ENCODE peak calls at places on chromosome 16, in eight cellular contexts. One of them, this sample, is unnamed.

GRCh38 chr16:88494335-88495154 is 41.5 kb downstream of the ZFPM1 start:
- DNase-seq in astrocyte of the spinal cord: no peak
- DNase-seq in T-helper 1 cell: no peak
- DNase-seq in stimulated activated CD4-positive, alpha-beta T cell treated with anti-CD3 and anti-CD28 coated beads, Interleukin-2, amount 100 ng/mL, for 48 hours: no peak
- DNase-seq in lower lobe of right lung: no peak
- DNase-seq in effector CD4-positive, alpha-beta T cell: no peak
- DNase-seq in RCC 7860: no peak
- DNase-seq in skeletal muscle cell: no peak
- DNase-seq in this sample: no peak

GRCh38 chr16:74743668-74744299 is 30.8 kb downstream of the FA2H start:
- DNase-seq in astrocyte of the spinal cord: peak
- DNase-seq in T-helper 1 cell: no peak
- DNase-seq in stimulated activated CD4-positive, alpha-beta T cell treated with anti-CD3 and anti-CD28 coated beads, Interleukin-2, amount 100 ng/mL, for 48 hours: no peak
- DNase-seq in lower lobe of right lung: peak
- DNase-seq in effector CD4-positive, alpha-beta T cell: no peak
- DNase-seq in RCC 7860: peak
- DNase-seq in skeletal muscle cell: peak
- DNase-seq in this sample: peak

GRCh38 chr16:56356276-56357241 is 68.8 kb downstream of the AMFR start:
- DNase-seq in astrocyte of the spinal cord: peak
- DNase-seq in T-helper 1 cell: peak
- DNase-seq in stimulated activated CD4-positive, alpha-beta T cell treated with anti-CD3 and anti-CD28 coated beads, Interleukin-2, amount 100 ng/mL, for 48 hours: peak
- DNase-seq in lower lobe of right lung: peak
- DNase-seq in effector CD4-positive, alpha-beta T cell: peak
- DNase-seq in RCC 7860: peak
- DNase-seq in skeletal muscle cell: peak
- DNase-seq in this sample: peak

GRCh38 chr16:24999088-24999670 is 16.0 kb downstream of the ARHGAP17 start:
- DNase-seq in astrocyte of the spinal cord: no peak
- DNase-seq in T-helper 1 cell: no peak
- DNase-seq in stimulated activated CD4-positive, alpha-beta T cell treated with anti-CD3 and anti-CD28 coated beads, Interleukin-2, amount 100 ng/mL, for 48 hours: no peak
- DNase-seq in lower lobe of right lung: no peak
- DNase-seq in effector CD4-positive, alpha-beta T cell: no peak
- DNase-seq in RCC 7860: no peak
- DNase-seq in skeletal muscle cell: no peak
- DNase-seq in this sample: no peak

GRCh38 chr16:56257260-56257659 is 66.0 kb downstream of the GNAO1 start:
- DNase-seq in astrocyte of the spinal cord: no peak
- DNase-seq in T-helper 1 cell: no peak
- DNase-seq in stimulated activated CD4-positive, alpha-beta T cell treated with anti-CD3 and anti-CD28 coated beads, Interleukin-2, amount 100 ng/mL, for 48 hours: no peak
- DNase-seq in lower lobe of right lung: no peak
- DNase-seq in effector CD4-positive, alpha-beta T cell: no peak
- DNase-seq in RCC 7860: no peak
- DNase-seq in skeletal muscle cell: no peak
- DNase-seq in this sample: no peak

GRCh38 chr16:21300309-21301167 is 22.4 kb upstream of the CRYM start:
- DNase-seq in astrocyte of the spinal cord: peak
- DNase-seq in T-helper 1 cell: peak
- DNase-seq in stimulated activated CD4-positive, alpha-beta T cell treated with anti-CD3 and anti-CD28 coated beads, Interleukin-2, amount 100 ng/mL, for 48 hours: peak
- DNase-seq in lower lobe of right lung: peak
- DNase-seq in effector CD4-positive, alpha-beta T cell: no peak
- DNase-seq in RCC 7860: peak
- DNase-seq in skeletal muscle cell: peak
- DNase-seq in this sample: peak

GRCh38 chr16:4689864-4690704 is 3.3 kb upstream of the NUDT16L1 start:
- DNase-seq in astrocyte of the spinal cord: no peak
- DNase-seq in T-helper 1 cell: no peak
- DNase-seq in stimulated activated CD4-positive, alpha-beta T cell treated with anti-CD3 and anti-CD28 coated beads, Interleukin-2, amount 100 ng/mL, for 48 hours: no peak
- DNase-seq in lower lobe of right lung: no peak
- DNase-seq in effector CD4-positive, alpha-beta T cell: no peak
- DNase-seq in RCC 7860: no peak
- DNase-seq in skeletal muscle cell: no peak
- DNase-seq in this sample: no peak

GRCh38 chr16:5966004-5966403 is 868.4 kb upstream of the EEF2KMT start:
- DNase-seq in astrocyte of the spinal cord: no peak
- DNase-seq in T-helper 1 cell: no peak
- DNase-seq in stimulated activated CD4-positive, alpha-beta T cell treated with anti-CD3 and anti-CD28 coated beads, Interleukin-2, amount 100 ng/mL, for 48 hours: no peak
- DNase-seq in lower lobe of right lung: no peak
- DNase-seq in effector CD4-positive, alpha-beta T cell: no peak
- DNase-seq in RCC 7860: no peak
- DNase-seq in skeletal muscle cell: no peak
- DNase-seq in this sample: no peak

GRCh38 chr16:77833906-77834599 is 45.7 kb downstream of the VAT1L start:
- DNase-seq in astrocyte of the spinal cord: peak
- DNase-seq in T-helper 1 cell: no peak
- DNase-seq in stimulated activated CD4-positive, alpha-beta T cell treated with anti-CD3 and anti-CD28 coated beads, Interleukin-2, amount 100 ng/mL, for 48 hours: no peak
- DNase-seq in lower lobe of right lung: no peak
- DNase-seq in effector CD4-positive, alpha-beta T cell: no peak
- DNase-seq in RCC 7860: peak
- DNase-seq in skeletal muscle cell: peak
- DNase-seq in this sample: no peak

GRCh38 chr16:19687279-19687678 is 30.7 kb downstream of the KNOP1 start:
- DNase-seq in astrocyte of the spinal cord: no peak
- DNase-seq in T-helper 1 cell: no peak
- DNase-seq in stimulated activated CD4-positive, alpha-beta T cell treated with anti-CD3 and anti-CD28 coated beads, Interleukin-2, amount 100 ng/mL, for 48 hours: no peak
- DNase-seq in lower lobe of right lung: no peak
- DNase-seq in effector CD4-positive, alpha-beta T cell: no peak
- DNase-seq in RCC 7860: no peak
- DNase-seq in skeletal muscle cell: no peak
- DNase-seq in this sample: no peak

GRCh38 chr16:77918792-77919707 is 103.3 kb upstream of the CLEC3A start:
- DNase-seq in astrocyte of the spinal cord: peak
- DNase-seq in T-helper 1 cell: no peak
- DNase-seq in stimulated activated CD4-positive, alpha-beta T cell treated with anti-CD3 and anti-CD28 coated beads, Interleukin-2, amount 100 ng/mL, for 48 hours: no peak
- DNase-seq in lower lobe of right lung: no peak
- DNase-seq in effector CD4-positive, alpha-beta T cell: no peak
- DNase-seq in RCC 7860: no peak
- DNase-seq in skeletal muscle cell: peak
- DNase-seq in this sample: no peak

GRCh38 chr16:56871172-56871593 is 6.2 kb downstream of the SLC12A3 start:
- DNase-seq in astrocyte of the spinal cord: peak
- DNase-seq in T-helper 1 cell: no peak
- DNase-seq in stimulated activated CD4-positive, alpha-beta T cell treated with anti-CD3 and anti-CD28 coated beads, Interleukin-2, amount 100 ng/mL, for 48 hours: no peak
- DNase-seq in lower lobe of right lung: no peak
- DNase-seq in effector CD4-positive, alpha-beta T cell: no peak
- DNase-seq in RCC 7860: peak
- DNase-seq in skeletal muscle cell: no peak
- DNase-seq in this sample: peak

GRCh38 chr16:49596119-49596518 is 222.5 kb downstream of the C16orf78 start:
- DNase-seq in astrocyte of the spinal cord: peak
- DNase-seq in T-helper 1 cell: no peak
- DNase-seq in stimulated activated CD4-positive, alpha-beta T cell treated with anti-CD3 and anti-CD28 coated beads, Interleukin-2, amount 100 ng/mL, for 48 hours: no peak
- DNase-seq in lower lobe of right lung: no peak
- DNase-seq in effector CD4-positive, alpha-beta T cell: no peak
- DNase-seq in RCC 7860: no peak
- DNase-seq in skeletal muscle cell: no peak
- DNase-seq in this sample: peak

GRCh38 chr16:86025706-86026105 is 126.7 kb downstream of the IRF8 start:
- DNase-seq in astrocyte of the spinal cord: no peak
- DNase-seq in T-helper 1 cell: no peak
- DNase-seq in stimulated activated CD4-positive, alpha-beta T cell treated with anti-CD3 and anti-CD28 coated beads, Interleukin-2, amount 100 ng/mL, for 48 hours: no peak
- DNase-seq in lower lobe of right lung: no peak
- DNase-seq in effector CD4-positive, alpha-beta T cell: no peak
- DNase-seq in RCC 7860: no peak
- DNase-seq in skeletal muscle cell: no peak
- DNase-seq in this sample: no peak

GRCh38 chr16:22386976-22387375 is 12.6 kb upstream of the CDR2 start:
- DNase-seq in astrocyte of the spinal cord: peak
- DNase-seq in T-helper 1 cell: no peak
- DNase-seq in stimulated activated CD4-positive, alpha-beta T cell treated with anti-CD3 and anti-CD28 coated beads, Interleukin-2, amount 100 ng/mL, for 48 hours: no peak
- DNase-seq in lower lobe of right lung: no peak
- DNase-seq in effector CD4-positive, alpha-beta T cell: no peak
- DNase-seq in RCC 7860: peak
- DNase-seq in skeletal muscle cell: peak
- DNase-seq in this sample: peak

GRCh38 chr16:23274968-23275367 is 27.1 kb upstream of the SCNN1B start:
- DNase-seq in astrocyte of the spinal cord: no peak
- DNase-seq in T-helper 1 cell: no peak
- DNase-seq in stimulated activated CD4-positive, alpha-beta T cell treated with anti-CD3 and anti-CD28 coated beads, Interleukin-2, amount 100 ng/mL, for 48 hours: no peak
- DNase-seq in lower lobe of right lung: no peak
- DNase-seq in effector CD4-positive, alpha-beta T cell: no peak
- DNase-seq in RCC 7860: no peak
- DNase-seq in skeletal muscle cell: no peak
- DNase-seq in this sample: no peak

GRCh38 chr16:25501530-25502255 is 190.1 kb upstream of the HS3ST4 start:
- DNase-seq in astrocyte of the spinal cord: no peak
- DNase-seq in T-helper 1 cell: no peak
- DNase-seq in stimulated activated CD4-positive, alpha-beta T cell treated with anti-CD3 and anti-CD28 coated beads, Interleukin-2, amount 100 ng/mL, for 48 hours: no peak
- DNase-seq in lower lobe of right lung: no peak
- DNase-seq in effector CD4-positive, alpha-beta T cell: no peak
- DNase-seq in RCC 7860: no peak
- DNase-seq in skeletal muscle cell: no peak
- DNase-seq in this sample: no peak

GRCh38 chr16:73057369-73058210 is 9.7 kb upstream of the ZFHX3 start:
- DNase-seq in astrocyte of the spinal cord: no peak
- DNase-seq in T-helper 1 cell: no peak
- DNase-seq in stimulated activated CD4-positive, alpha-beta T cell treated with anti-CD3 and anti-CD28 coated beads, Interleukin-2, amount 100 ng/mL, for 48 hours: no peak
- DNase-seq in lower lobe of right lung: peak
- DNase-seq in effector CD4-positive, alpha-beta T cell: no peak
- DNase-seq in RCC 7860: no peak
- DNase-seq in skeletal muscle cell: no peak
- DNase-seq in this sample: no peak

GRCh38 chr16:30136971-30137601 is 14.1 kb upstream of the MAPK3 start:
- DNase-seq in astrocyte of the spinal cord: no peak
- DNase-seq in T-helper 1 cell: no peak
- DNase-seq in stimulated activated CD4-positive, alpha-beta T cell treated with anti-CD3 and anti-CD28 coated beads, Interleukin-2, amount 100 ng/mL, for 48 hours: no peak
- DNase-seq in lower lobe of right lung: no peak
- DNase-seq in effector CD4-positive, alpha-beta T cell: no peak
- DNase-seq in RCC 7860: no peak
- DNase-seq in skeletal muscle cell: no peak
- DNase-seq in this sample: no peak

GRCh38 chr16:27448531-27449433 is 46.8 kb downstream of the IL21R start:
- DNase-seq in astrocyte of the spinal cord: no peak
- DNase-seq in T-helper 1 cell: no peak
- DNase-seq in stimulated activated CD4-positive, alpha-beta T cell treated with anti-CD3 and anti-CD28 coated beads, Interleukin-2, amount 100 ng/mL, for 48 hours: no peak
- DNase-seq in lower lobe of right lung: no peak
- DNase-seq in effector CD4-positive, alpha-beta T cell: no peak
- DNase-seq in RCC 7860: no peak
- DNase-seq in skeletal muscle cell: no peak
- DNase-seq in this sample: no peak

GRCh38 chr16:87571868-87572244 is 30.5 kb upstream of the JPH3 start:
- DNase-seq in astrocyte of the spinal cord: no peak
- DNase-seq in T-helper 1 cell: no peak
- DNase-seq in stimulated activated CD4-positive, alpha-beta T cell treated with anti-CD3 and anti-CD28 coated beads, Interleukin-2, amount 100 ng/mL, for 48 hours: no peak
- DNase-seq in lower lobe of right lung: no peak
- DNase-seq in effector CD4-positive, alpha-beta T cell: no peak
- DNase-seq in RCC 7860: no peak
- DNase-seq in skeletal muscle cell: no peak
- DNase-seq in this sample: no peak

This sample was measured in stromal cell of bone marrow.